ENCODE peak calls at places on chromosome 11, in eight cellular contexts. Z is adipocyte, Y is hepatic stellate cell, B is Daoy, S is upper lobe of right lung, H is right atrium auricular region, I is EL, X is body of pancreas. L is an unnamed sample.
A peak's percentile ranks its signal among the peaks of the same experiment; 100 is the strongest.

GRCh38 chr11:114269498-114269897 is 26.7 kb upstream of the NNMT start:
- DNase-seq in Z (no peak), Y (no peak), B (no peak), S (no peak), H (peak; percentile 18), I (no peak), X (no peak), L (no peak)

GRCh38 chr11:76823481-76824028 is 37.2 kb upstream of the ACER3 start:
- DNase-seq in Z (peak; percentile 53), Y (peak; percentile 56), B (peak; percentile 92), S (no peak), H (no peak), I (peak; percentile 94), X (no peak), L (no peak)

GRCh38 chr11:88494857-88495256 is 157.3 kb upstream of the CTSC start:
- DNase-seq in Z (no peak), Y (no peak), B (no peak), S (no peak), H (no peak), I (no peak), X (no peak), L (no peak)

GRCh38 chr11:108606070-108606469 is 12.5 kb upstream of the EXPH5 start:
- DNase-seq in Z (no peak), Y (no peak), B (no peak), S (no peak), H (no peak), I (no peak), X (no peak), L (no peak)

GRCh38 chr11:70107191-70107590 is 29.1 kb downstream of the ANO1 start:
- DNase-seq in Z (no peak), Y (no peak), B (no peak), S (no peak), H (no peak), I (no peak), X (no peak), L (no peak)

GRCh38 chr11:112004389-112004788 is 20.8 kb upstream of the DLAT start:
- DNase-seq in Z (no peak), Y (no peak), B (no peak), S (no peak), H (no peak), I (peak; percentile 8), X (no peak), L (no peak)

GRCh38 chr11:95682552-95682951 is 107.0 kb downstream of the FAM76B start:
- DNase-seq in Z (no peak), Y (no peak), B (peak; percentile 6), S (no peak), H (no peak), I (no peak), X (no peak), L (no peak)

GRCh38 chr11:83809274-83809673 is 523.1 kb upstream of the CCDC90B start:
- DNase-seq in Z (no peak), Y (no peak), B (no peak), S (no peak), H (no peak), I (no peak), X (no peak), L (no peak)

L was measured in sciatic nerve.